ENCODE peak calls at places on chromosomes 16 and 17, in seven cellular contexts. D, Z, G, T, Y, J and X are unnamed samples.

GRCh38 chr16:549544-550263 is 10.5 kb upstream of the PRR35 start:
- DNase-seq in G (no peak), D (no peak), T (no peak), Y (no peak), Z (no peak), J (no peak), X (no peak)

GRCh38 chr17:37317867-37318266 is 57.9 kb upstream of the C17orf78 start:
- DNase-seq in J (no peak), T (no peak), Y (no peak), Z (no peak), D (no peak), G (no peak), X (no peak)

GRCh38 chr17:76793775-76794174 is 55.9 kb downstream of the MFSD11 start:
- DNase-seq in Z (no peak), J (no peak), D (no peak), G (peak), Y (no peak), T (peak), X (peak)

GRCh38 chr16:81755915-81756644 is 23.0 kb upstream of the PLCG2 start:
- DNase-seq in J (no peak), T (peak), Z (no peak), G (no peak), D (no peak), Y (peak), X (no peak)

GRCh38 chr17:71436479-71436878 is 684.3 kb upstream of the SOX9 start:
- DNase-seq in Z (no peak), D (no peak), Y (no peak), J (no peak), T (no peak), G (no peak), X (no peak)

GRCh38 chr17:80414803-80415625 is at the start of gene ENDOV:
- DNase-seq in Y (peak), T (peak), J (peak), Z (peak), G (peak), D (peak), X (peak)

GRCh38 chr16:31107465-31107867 is 720 bp upstream of the BCKDK start:
- DNase-seq in G (peak), D (no peak), T (no peak), Z (no peak), Y (no peak), J (no peak), X (peak)

GRCh38 chr17:12974319-12974661 is 43.5 kb downstream of the ELAC2 start:
- DNase-seq in T (no peak), Y (no peak), D (no peak), G (no peak), Z (no peak), J (no peak), X (no peak)

GRCh38 chr16:81457326-81458133 is 12.9 kb downstream of the CMIP start:
- DNase-seq in D (no peak), Z (peak), J (no peak), G (no peak), Y (no peak), T (no peak), X (no peak)

GRCh38 chr17:80859004-80859941 is 132.4 kb upstream of the CHMP6 start:
- DNase-seq in D (peak), Z (no peak), Y (peak), J (peak), T (no peak), G (no peak), X (no peak)

GRCh38 chr17:28279411-28279810 is 39.6 kb upstream of the TMEM97 start:
- DNase-seq in D (no peak), J (no peak), Y (no peak), T (no peak), Z (no peak), G (no peak), X (no peak)

GRCh38 chr17:43611230-43611969 is 50.3 kb downstream of the MEOX1 start:
- DNase-seq in J (no peak), D (no peak), Y (no peak), Z (no peak), G (no peak), T (no peak), X (peak)

GRCh38 chr17:2406271-2406902 is 5.5 kb upstream of the MNT start:
- DNase-seq in J (no peak), Y (no peak), D (no peak), G (no peak), Z (no peak), T (no peak), X (no peak)

GRCh38 chr16:87945351-87946042 is 5.7 kb upstream of the BANP start:
- DNase-seq in D (peak), Y (peak), T (no peak), Z (no peak), J (no peak), G (no peak), X (peak)

GRCh38 chr17:72592242-72592966 is 471.6 kb downstream of the SOX9 start:
- DNase-seq in T (peak), Z (no peak), J (peak), D (peak), G (peak), Y (peak), X (peak)

GRCh38 chr17:16214190-16215001 is 938 bp downstream of the NCOR1 start:
- DNase-seq in J (no peak), Z (no peak), T (no peak), D (no peak), Y (no peak), G (peak), X (no peak)

GRCh38 chr17:6065351-6065750 is 4.8 kb upstream of the WSCD1 start:
- DNase-seq in D (no peak), Y (no peak), Z (no peak), T (no peak), J (no peak), G (no peak), X (no peak)

GRCh38 chr17:67546578-67547527 is 169.8 kb downstream of the PITPNC1 start:
- DNase-seq in G (peak), D (no peak), Y (peak), Z (no peak), T (no peak), J (peak), X (no peak)

GRCh38 chr17:79023886-79024771 is at the start of gene C1QTNF1:
- DNase-seq in D (peak), Y (peak), J (peak), G (peak), Z (no peak), T (peak), X (peak)

GRCh38 chr16:49766280-49766679 is 89.6 kb downstream of the ZNF423 start:
- DNase-seq in T (peak), Z (no peak), Y (no peak), J (no peak), G (no peak), D (peak), X (no peak)

GRCh38 chr17:48618366-48618896 is 3.3 kb upstream of the HOXB8 start:
- DNase-seq in Z (no peak), T (peak), G (peak), J (peak), D (peak), Y (peak), X (peak)

GRCh38 chr17:8887834-8888703 is 20.6 kb upstream of the PIK3R6 start:
- DNase-seq in D (peak), Y (peak), J (peak), T (peak), G (no peak), Z (no peak), X (no peak)

GRCh38 chr17:70313450-70313849 is 144.1 kb downstream of the KCNJ2 start:
- DNase-seq in Y (no peak), Z (no peak), D (no peak), G (peak), J (no peak), T (no peak), X (no peak)

GRCh38 chr17:33373209-33373608 is 80.1 kb upstream of the ASIC2 start:
- DNase-seq in T (no peak), Z (no peak), J (no peak), G (no peak), Y (no peak), D (no peak), X (no peak)
- TF ChIP-seq CTCF in T (no peak), Z (no peak), J (no peak), G (no peak), Y (no peak), D (no peak), X (no peak)

GRCh38 chr17:7323731-7324437 is 5.3 kb downstream of the NEURL4 start:
- DNase-seq in J (peak), T (peak), Y (peak), G (peak), D (peak), Z (no peak), X (peak)
- TF ChIP-seq CTCF in J (peak), T (peak), Y (peak), G (peak), D (peak), Z (peak), X (peak)

GRCh38 chr16:18789515-18789849 is 652 bp downstream of the RPS15A start:
- DNase-seq in Y (no peak), Z (no peak), D (no peak), T (no peak), J (no peak), G (no peak), X (no peak)
- TF ChIP-seq CTCF in Y (no peak), Z (no peak), D (no peak), T (no peak), J (no peak), G (no peak), X (no peak)

GRCh38 chr17:19720210-19720475 is 3.8 kb upstream of the SLC47A2 start:
- DNase-seq in Z (no peak), Y (no peak), D (no peak), T (no peak), J (no peak), G (no peak), X (no peak)

GRCh38 chr17:19718041-19718612 is 1.7 kb upstream of the SLC47A2 start:
- DNase-seq in Z (no peak), J (no peak), D (no peak), G (no peak), T (no peak), Y (no peak), X (no peak)

GRCh38 chr17:19717411-19717908 is 1.1 kb upstream of the SLC47A2 start:
- DNase-seq in D (no peak), Y (peak), G (no peak), J (no peak), Z (no peak), T (no peak), X (no peak)

GRCh38 chr17:19719365-19720209 is 3.2 kb upstream of the SLC47A2 start:
- DNase-seq in G (no peak), T (no peak), D (no peak), Y (no peak), Z (no peak), J (no peak), X (no peak)

GRCh38 chr17:19718613-19719364 is 2.4 kb upstream of the SLC47A2 start:
- DNase-seq in Y (no peak), G (no peak), T (peak), Z (no peak), J (no peak), D (no peak), X (no peak)
- TF ChIP-seq CTCF in Y (no peak), G (peak), T (no peak), Z (no peak), J (no peak), D (peak), X (no peak)

DNA sequence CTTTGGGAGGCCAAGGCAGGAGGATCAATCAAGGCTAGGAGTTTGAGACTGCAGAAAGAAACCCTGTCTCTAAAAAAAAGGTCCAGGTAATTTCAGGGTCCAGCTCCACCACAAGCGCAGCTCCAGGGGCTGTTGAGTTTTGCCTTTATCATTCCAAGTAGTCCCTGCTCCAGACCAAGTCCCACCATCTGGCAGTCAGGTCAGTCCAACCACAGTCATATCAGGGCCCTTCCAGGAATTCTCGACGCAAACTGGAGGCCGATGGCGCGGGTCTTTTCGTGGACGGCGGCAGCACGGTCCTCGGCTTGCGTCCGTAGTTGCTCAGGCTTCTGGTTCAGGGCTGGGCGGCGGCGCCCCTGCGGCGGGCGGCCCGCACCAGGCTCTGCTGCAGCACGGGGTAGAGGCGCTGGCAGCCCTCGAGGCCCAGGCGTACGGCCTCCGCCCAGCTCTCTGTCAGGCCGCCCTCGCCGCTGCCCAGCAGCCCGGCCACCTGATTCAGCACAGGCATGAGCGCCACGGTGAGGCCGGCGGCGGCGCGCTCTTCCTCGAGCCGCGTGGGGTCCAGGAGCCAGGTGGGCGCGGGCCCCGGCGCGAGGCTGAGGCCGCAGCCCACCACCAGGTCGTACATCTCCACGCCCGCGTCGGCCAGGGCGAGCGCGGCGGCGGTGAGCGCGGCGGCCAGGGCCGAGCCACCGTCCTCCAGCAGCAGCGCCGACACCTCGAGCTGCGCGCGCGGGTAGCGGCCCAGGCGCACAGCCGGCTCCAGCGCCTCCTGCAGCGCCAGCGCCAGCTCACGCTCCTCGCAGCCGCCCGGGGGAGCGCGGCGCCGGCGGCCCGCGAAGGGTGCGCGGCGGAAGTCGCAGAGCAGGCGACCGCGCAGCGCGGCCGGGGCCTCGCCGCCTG is 741 bp downstream of the EXOSC6 start:
- DNase-seq in Z (no peak), Y (peak), D (peak), J (peak), G (peak), T (peak), X (peak)
- TF ChIP-seq CTCF in Z (no peak), Y (no peak), D (no peak), J (no peak), G (peak), T (no peak), X (no peak)